ENCODE peak calls at places on chromosomes 11 and 22, in four cellular contexts. P is OCI-LY7, G is HL-60, D is colonic mucosa. T is an unnamed sample.

GRCh38 chr11:86983071-86983488 is 27.9 kb upstream of the FZD4 start:
- DNase-seq in G (no peak), P (no peak), D (no peak), T (peak; percentile 21)

GRCh38 chr11:12799373-12799835 is 125.2 kb downstream of the TEAD1 start:
- DNase-seq in P (no peak), G (no peak), D (no peak), T (no peak)

GRCh38 chr11:64846998-64847666 is 2.7 kb upstream of the CDC42BPG start:
- DNase-seq in D (peak; percentile 98), G (peak; percentile 91), P (peak; percentile 88), T (peak; percentile 91)

GRCh38 chr11:96864998-96865397 is 475.2 kb downstream of the JRKL start:
- DNase-seq in G (no peak), D (no peak), P (no peak), T (no peak)

GRCh38 chr11:250740-251299 is 14.0 kb downstream of the PSMD13 start:
- DNase-seq in D (peak; percentile 64), P (peak; percentile 60), G (peak; percentile 59), T (peak; percentile 73)

GRCh38 chr22:33049125-33049729 is 9.0 kb downstream of the SYN3 start:
- DNase-seq in D (peak; percentile 65), G (peak; percentile 64), P (peak; percentile 86), T (peak; percentile 74)

GRCh38 chr11:46736146-46736545 is 17.1 kb downstream of the F2 start:
- DNase-seq in G (no peak), D (no peak), P (no peak), T (no peak)

GRCh38 chr22:42959472-42960145 is 55.3 kb downstream of the PACSIN2 start:
- DNase-seq in D (peak; percentile 76), G (peak; percentile 68), P (no peak), T (peak; percentile 90)

DNA sequence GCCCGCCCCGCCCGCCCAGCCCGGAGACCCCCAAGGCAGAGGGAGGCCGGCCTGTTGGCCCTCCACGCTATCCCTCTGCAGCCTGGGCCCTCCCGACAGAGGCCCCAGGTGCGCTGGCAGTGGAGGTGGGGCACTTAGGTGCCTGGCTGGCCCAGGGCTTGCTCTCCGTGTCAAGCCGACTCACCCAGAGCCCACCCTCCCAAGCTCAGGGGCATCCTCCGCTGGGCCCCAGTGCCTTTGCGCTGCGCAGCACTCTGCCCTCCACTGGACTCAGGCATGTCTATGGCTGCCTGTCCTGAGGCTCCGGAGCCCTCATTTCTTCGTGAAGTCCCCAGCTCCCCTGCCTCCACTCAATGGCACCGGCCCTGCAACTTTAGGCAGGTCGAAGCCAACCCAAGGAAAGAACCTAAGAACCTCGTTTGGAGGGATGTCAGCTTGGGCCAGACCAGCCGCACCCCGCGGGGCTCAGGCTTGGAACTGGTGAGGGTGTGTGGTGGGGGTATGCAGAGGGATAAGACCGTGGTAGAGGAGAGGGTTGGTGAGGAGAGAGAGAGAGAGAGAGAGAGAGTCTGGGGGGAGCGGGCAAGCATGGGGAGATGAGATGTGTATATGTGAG is 6.1 kb downstream of the SMIM45 start:
- DNase-seq in P (no peak), G (no peak), D (no peak), T (no peak)
- TF ChIP-seq CTCF in P (no peak), G (no peak), D (peak; percentile 8), T (no peak)

DNA sequence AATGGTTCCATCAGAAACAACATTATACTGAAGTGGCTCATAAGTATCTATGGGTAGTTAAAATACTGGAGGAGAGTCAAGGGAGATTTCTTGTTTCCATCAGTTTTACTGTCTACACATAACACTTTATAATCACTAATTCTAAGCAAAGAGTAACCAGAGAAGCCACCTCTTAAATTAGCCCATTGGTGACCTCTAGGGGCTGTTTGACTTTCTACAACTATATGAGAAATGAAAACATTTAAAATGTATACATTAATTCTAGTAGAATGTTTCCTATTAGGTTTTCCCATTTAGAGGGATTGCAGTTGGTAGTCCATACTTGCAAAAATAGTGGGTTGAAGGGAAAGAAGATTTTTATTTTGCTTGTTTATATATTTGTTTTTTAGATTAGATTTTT is 504.3 kb downstream of the FAM181B start:
- DNase-seq in G (no peak), D (no peak), P (peak; percentile 37), T (peak; percentile 25)
- TF ChIP-seq CTCF in G (no peak), D (no peak), P (peak; percentile 79), T (no peak)

GRCh38 chr11:72925656-72926055 is 111.4 kb downstream of the ATG16L2 start:
- DNase-seq in D (no peak), P (no peak), G (no peak), T (no peak)

GRCh38 chr11:72921028-72921716 is 107.0 kb downstream of the ATG16L2 start:
- DNase-seq in P (no peak), D (no peak), G (no peak), T (no peak)

GRCh38 chr11:72927380-72927779 is 113.2 kb downstream of the ATG16L2 start:
- DNase-seq in P (no peak), D (no peak), G (no peak), T (no peak)

GRCh38 chr11:72926076-72926475 is 111.9 kb downstream of the ATG16L2 start:
- DNase-seq in D (no peak), P (no peak), G (no peak), T (no peak)

GRCh38 chr11:72924568-72925190 is 110.5 kb downstream of the ATG16L2 start:
- DNase-seq in D (no peak), P (peak; percentile 53), G (peak; percentile 11), T (peak; percentile 78)
- TF ChIP-seq CTCF in D (peak; percentile 53), P (peak; percentile 78), G (peak; percentile 58), T (peak; percentile 68)

GRCh38 chr22:41598081-41598480 is 8.4 kb upstream of the PMM1 start:
- DNase-seq in D (no peak), P (no peak), G (no peak), T (peak; percentile 73)
- TF ChIP-seq CTCF in D (no peak), P (no peak), G (no peak), T (no peak)

T was measured in cardiac fibroblast.